ENCODE peak calls at places on chromosomes 16 and 17, in nine cellular contexts. R is GM23248; S is stomach; I is lung; L is IMR-90; D is right lobe of liver; Z is body of pancreas; B is psoas muscle; C is CD4-positive, alpha-beta T cell. J is an unnamed sample.

GRCh38 chr16:72372646-72373045 is 200.7 kb upstream of the PMFBP1 start:
- DNase-seq in I (no peak), C (no peak), D (no peak), R (no peak), S (no peak), Z (no peak), B (no peak), L (no peak), J (no peak)

GRCh38 chr16:19284207-19284606 is 1.3 kb upstream of the CLEC19A start:
- DNase-seq in D (peak; percentile 77), L (no peak), Z (peak; percentile 67), C (no peak), R (peak; percentile 43), S (peak; percentile 90), B (no peak), I (peak; percentile 68), J (peak; percentile 91)

GRCh38 chr16:77496934-77497333 is 62.1 kb upstream of the ADAMTS18 start:
- DNase-seq in D (no peak), B (no peak), L (no peak), Z (no peak), S (no peak), R (peak; percentile 1), I (no peak), C (no peak), J (no peak)

GRCh38 chr17:3551189-3551588 is 6.4 kb downstream of the TRPV3 start:
- DNase-seq in Z (no peak), S (peak; percentile 42), C (no peak), B (no peak), R (no peak), L (no peak), D (no peak), I (no peak), J (no peak)

GRCh38 chr17:43810226-43810715 is 22.7 kb downstream of the MPP3 start:
- DNase-seq in R (no peak), C (no peak), D (no peak), B (no peak), L (no peak), S (no peak), I (no peak), Z (no peak), J (peak; percentile 84)

GRCh38 chr17:43917348-43918025 is 10.2 kb upstream of the MPP2 start:
- DNase-seq in I (no peak), C (peak; percentile 27), L (peak; percentile 10), S (peak; percentile 30), Z (no peak), B (peak; percentile 64), D (no peak), R (peak; percentile 17), J (peak; percentile 54)

GRCh38 chr16:65308506-65308905 is 186.6 kb upstream of the CDH11 start:
- DNase-seq in R (no peak), D (no peak), Z (no peak), L (no peak), S (no peak), C (no peak), I (no peak), B (no peak), J (no peak)

GRCh38 chr16:30958164-30959083 is 870 bp downstream of the SETD1A start:
- DNase-seq in D (no peak), B (peak; percentile 87), R (peak; percentile 82), I (peak; percentile 52), Z (peak; percentile 58), L (peak; percentile 43), S (peak; percentile 56), C (no peak), J (peak; percentile 66)

GRCh38 chr16:60642956-60643355 is 1393.3 kb downstream of the CDH8 start:
- DNase-seq in D (no peak), C (no peak), R (peak; percentile 1), I (no peak), Z (no peak), L (no peak), S (no peak), B (no peak), J (no peak)

GRCh38 chr16:19130852-19131808 is 17.4 kb downstream of the ITPRIPL2 start:
- DNase-seq in S (no peak), C (no peak), R (peak; percentile 75), D (peak; percentile 78), B (peak; percentile 56), Z (no peak), I (no peak), L (peak; percentile 82), J (no peak)

GRCh38 chr17:39954876-39955275 is 7.9 kb upstream of the GSDMA start:
- DNase-seq in B (no peak), R (no peak), I (no peak), C (no peak), L (no peak), D (no peak), S (no peak), Z (no peak), J (no peak)

GRCh38 chr17:74608511-74608910 is 15.0 kb downstream of the CD300E start:
- DNase-seq in R (no peak), S (no peak), C (no peak), B (no peak), D (no peak), I (no peak), Z (no peak), L (no peak), J (no peak)

GRCh38 chr16:741986-742629 is 1.3 kb upstream of the CIAO3 start:
- DNase-seq in S (no peak), D (no peak), R (no peak), I (no peak), C (no peak), L (no peak), Z (no peak), B (no peak), J (no peak)

GRCh38 chr16:1613728-1614225 is 1.6 kb downstream of the CRAMP1 start:
- DNase-seq in C (no peak), S (peak; percentile 30), R (peak; percentile 68), D (no peak), I (no peak), L (no peak), B (no peak), Z (peak; percentile 24), J (peak; percentile 13)

GRCh38 chr17:40542562-40543411 is 22.5 kb downstream of the CCR7 start:
- DNase-seq in B (peak; percentile 89), R (peak; percentile 96), I (no peak), D (peak; percentile 96), C (no peak), S (peak; percentile 49), Z (peak; percentile 44), L (peak; percentile 99), J (no peak)

GRCh38 chr16:46737621-46738214 is 10.4 kb downstream of the MYLK3 start:
- DNase-seq in Z (no peak), D (no peak), B (no peak), S (no peak), L (no peak), C (no peak), I (no peak), R (no peak), J (no peak)

GRCh38 chr16:69555867-69556266 is 9.9 kb upstream of the NFAT5 start:
- DNase-seq in L (no peak), R (no peak), B (no peak), I (no peak), Z (no peak), S (no peak), D (no peak), C (no peak), J (no peak)

GRCh38 chr16:19304670-19305240 is 19.2 kb downstream of the CLEC19A start:
- DNase-seq in C (no peak), D (no peak), I (no peak), S (no peak), Z (no peak), L (no peak), R (no peak), B (no peak), J (no peak)

GRCh38 chr17:740240-741055 is 8.1 kb downstream of the TLCD3A start:
- DNase-seq in R (no peak), Z (no peak), L (no peak), S (no peak), I (peak; percentile 46), C (no peak), B (no peak), D (no peak), J (no peak)

GRCh38 chr16:17370233-17371013 is 100.3 kb downstream of the XYLT1 start:
- DNase-seq in C (no peak), S (no peak), R (peak; percentile 62), D (no peak), B (no peak), I (no peak), Z (no peak), L (peak; percentile 69), J (peak; percentile 54)

GRCh38 chr17:78324391-78325075 is 35.3 kb downstream of the SOCS3 start:
- DNase-seq in L (peak; percentile 89), D (no peak), B (peak; percentile 92), C (no peak), S (no peak), I (peak; percentile 56), R (peak; percentile 88), Z (peak; percentile 35), J (peak; percentile 48)

GRCh38 chr16:5427571-5427970 is 330.0 kb upstream of the EEF2KMT start:
- DNase-seq in I (no peak), R (no peak), Z (no peak), L (no peak), D (no peak), C (no peak), S (no peak), B (no peak), J (no peak)

GRCh38 chr16:5422643-5423496 is 325.3 kb upstream of the EEF2KMT start:
- DNase-seq in S (no peak), B (no peak), R (no peak), I (no peak), L (no peak), Z (no peak), D (no peak), C (no peak), J (no peak)

GRCh38 chr16:5422047-5422446 is 324.5 kb upstream of the EEF2KMT start:
- DNase-seq in I (no peak), L (no peak), B (no peak), S (no peak), Z (no peak), C (no peak), R (no peak), D (no peak), J (no peak)
- H3K27ac ChIP-seq in I (no peak overlapping the region), L (no peak overlapping the region), B (no peak overlapping the region), S (no peak overlapping the region), Z (no peak overlapping the region), C (no peak overlapping the region), R (no peak overlapping the region), D (no peak overlapping the region), J (no peak overlapping the region)

GRCh38 chr17:41835800-41836549 is at the start of gene NT5C3B:
- DNase-seq in D (peak; percentile 72), R (peak; percentile 68), C (peak; percentile 44), L (no peak), Z (peak; percentile 59), I (peak; percentile 45), B (peak; percentile 82), S (peak; percentile 67), J (peak; percentile 69)
- H3K27ac ChIP-seq in D (peak within 1 kb of the TSS; percentile 58), R (no peak within 1 kb of the TSS), C (no peak within 1 kb of the TSS), L (peak within 1 kb of the TSS; percentile 64), Z (peak within 1 kb of the TSS; percentile 68), I (peak within 1 kb of the TSS; percentile 52), B (peak within 1 kb of the TSS; percentile 55), S (peak within 1 kb of the TSS; percentile 86), J (peak within 1 kb of the TSS; percentile 88)

GRCh38 chr16:16016388-16016964 is 67.1 kb downstream of the ABCC1 start:
- DNase-seq in S (no peak), Z (no peak), D (no peak), B (no peak), L (no peak), R (no peak), I (no peak), C (no peak), J (no peak)
- H3K27ac ChIP-seq in S (no peak overlapping the region), Z (no peak overlapping the region), D (no peak overlapping the region), B (no peak overlapping the region), L (peak overlapping the region; percentile 0), R (no peak overlapping the region), I (no peak overlapping the region), C (no peak overlapping the region), J (no peak overlapping the region)

GRCh38 chr16:23452221-23452571 is 793 bp downstream of the COG7 start:
- DNase-seq in D (no peak), C (no peak), S (no peak), Z (no peak), I (no peak), R (no peak), B (no peak), L (no peak), J (no peak)
- H3K27ac ChIP-seq in D (peak overlapping the region; percentile 93), C (no peak overlapping the region), S (peak overlapping the region; percentile 90), Z (peak overlapping the region; percentile 84), I (no peak overlapping the region), R (peak overlapping the region; percentile 78), B (peak overlapping the region; percentile 87), L (peak overlapping the region; percentile 100), J (no peak overlapping the region)

J was measured in thyroid gland.